ENCODE peak calls at places on chromosome 10, in nine cellular contexts. Y, O, D, Z, K, J, V, C and F are unnamed samples.

GRCh38 chr10:49307921-49308320 is 9.0 kb downstream of the C10orf71 start:
- DNase-seq in Y (no peak), O (no peak), D (no peak), Z (no peak), K (no peak), J (no peak), V (no peak), C (no peak), F (no peak)

GRCh38 chr10:86673216-86673826 is 5.0 kb downstream of the LDB3 start:
- DNase-seq in Y (no peak), O (no peak), D (no peak), Z (no peak), K (no peak), J (no peak), V (no peak), C (no peak), F (no peak)

GRCh38 chr10:133107442-133107841 is 19.7 kb downstream of the ADGRA1 start:
- DNase-seq in Y (no peak), O (no peak), D (no peak), Z (no peak), K (no peak), J (no peak), V (no peak), C (no peak), F (no peak)

GRCh38 chr10:49500420-49500819 is 38.5 kb downstream of the ERCC6 start:
- DNase-seq in Y (no peak), O (peak; percentile 62), D (no peak), Z (no peak), K (no peak), J (no peak), V (no peak), C (no peak), F (no peak)

GRCh38 chr10:125230251-125230650 is 69.9 kb upstream of the CTBP2 start:
- DNase-seq in Y (no peak), O (no peak), D (no peak), Z (no peak), K (no peak), J (no peak), V (no peak), C (no peak), F (no peak)

GRCh38 chr10:110400173-110400947 is 95.6 kb upstream of the SMNDC1 start:
- DNase-seq in Y (no peak), O (no peak), D (no peak), Z (no peak), K (no peak), J (no peak), V (no peak), C (no peak), F (no peak)

GRCh38 chr10:104267721-104268690 is 978 bp upstream of the GSTO2 start:
- DNase-seq in Y (no peak), O (no peak), D (no peak), Z (no peak), K (no peak), J (no peak), V (no peak), C (no peak), F (no peak)

GRCh38 chr10:3467052-3467906 is 294.7 kb upstream of the PITRM1 start:
- DNase-seq in Y (no peak), O (no peak), D (peak; percentile 100), Z (no peak), K (no peak), J (peak; percentile 79), V (peak; percentile 89), C (no peak), F (peak; percentile 96)

GRCh38 chr10:133420028-133420427 is 4.4 kb downstream of the SPRN start:
- DNase-seq in Y (no peak), O (no peak), D (no peak), Z (no peak), K (no peak), J (no peak), V (no peak), C (no peak), F (no peak)

GRCh38 chr10:102647433-102648268 is 3.4 kb downstream of the TRIM8 start:
- DNase-seq in Y (no peak), O (no peak), D (no peak), Z (no peak), K (no peak), J (no peak), V (no peak), C (no peak), F (no peak)

GRCh38 chr10:89355373-89355772 is 22.5 kb upstream of the IFIT1B start:
- DNase-seq in Y (no peak), O (no peak), D (peak; percentile 69), Z (no peak), K (no peak), J (no peak), V (no peak), C (no peak), F (peak; percentile 90)

GRCh38 chr10:23367896-23368685 is 23.5 kb upstream of the C10orf67 start:
- DNase-seq in Y (no peak), O (no peak), D (no peak), Z (no peak), K (no peak), J (no peak), V (no peak), C (no peak), F (no peak)

GRCh38 chr10:11687357-11687771 is 54.8 kb upstream of the ECHDC3 start:
- DNase-seq in Y (no peak), O (no peak), D (peak; percentile 21), Z (no peak), K (no peak), J (no peak), V (no peak), C (no peak), F (peak; percentile 8)

GRCh38 chr10:8158439-8159071 is 104.1 kb downstream of the GATA3 start:
- DNase-seq in Y (no peak), O (no peak), D (no peak), Z (no peak), K (no peak), J (no peak), V (no peak), C (no peak), F (no peak)

GRCh38 chr10:73586583-73586984 is 4.6 kb downstream of the USP54 start:
- DNase-seq in Y (no peak), O (no peak), D (peak; percentile 77), Z (no peak), K (no peak), J (peak; percentile 32), V (no peak), C (no peak), F (peak; percentile 87)

GRCh38 chr10:11506247-11506789 is 105.1 kb downstream of the USP6NL start:
- DNase-seq in Y (no peak), O (no peak), D (no peak), Z (no peak), K (no peak), J (no peak), V (no peak), C (no peak), F (no peak)